ENCODE peak calls at places on chromosomes 1 and 21, in ten cellular contexts. B is thoracic aorta; P is fibroblast of lung; D is upper lobe of right lung; T is IMR-90; V is colonic mucosa; Q is cardiac muscle cell; F is sigmoid colon; W is SJSA1; K is CD8-positive, alpha-beta memory T cell. N is an unnamed sample. For H3K9me3 and H3K27me3, the result is how much of the 10 kb centered on the place peaks cover.

GRCh38 chr1:111600886-111601386 is 18.7 kb upstream of the RAP1A start:
- DNase-seq in T (peak), F (no peak), Q (no peak), P (no peak), V (no peak), W (no peak), B (no peak), K (no peak), D (no peak), N (no peak)

GRCh38 chr1:59146651-59147358 is 150.1 kb upstream of the FGGY start:
- DNase-seq in T (peak), V (peak), D (peak), F (peak), Q (peak), W (peak), P (peak), K (peak), B (no peak), N (peak)

GRCh38 chr1:38611661-38612211 is 247.8 kb downstream of the RRAGC start:
- DNase-seq in V (no peak), P (no peak), D (no peak), K (no peak), F (no peak), Q (no peak), B (no peak), T (no peak), W (no peak), N (no peak)

GRCh38 chr1:154574715-154575114 is 7.1 kb downstream of the CHRNB2 start:
- DNase-seq in D (no peak), B (no peak), V (no peak), W (no peak), P (peak), K (no peak), Q (peak), T (peak), F (peak), N (no peak)

GRCh38 chr21:37342046-37342632 is 24.4 kb upstream of the DYRK1A start:
- DNase-seq in B (no peak), V (no peak), D (no peak), Q (no peak), K (no peak), W (no peak), P (no peak), T (no peak), F (no peak), N (no peak)

GRCh38 chr1:54794401-54795099 is 6.6 kb downstream of the TTC22 start:
- DNase-seq in Q (no peak), F (no peak), W (no peak), V (peak), K (no peak), T (peak), B (no peak), P (no peak), D (no peak), N (no peak)

GRCh38 chr1:246583056-246583440 is 16.8 kb downstream of the CNST start:
- DNase-seq in P (no peak), B (no peak), V (no peak), F (no peak), Q (no peak), T (no peak), W (no peak), D (no peak), K (no peak), N (no peak)

GRCh38 chr1:236895665-236896387 is 100.7 kb downstream of the MTR start:
- DNase-seq in B (no peak), W (no peak), P (no peak), D (no peak), K (no peak), Q (no peak), T (no peak), V (no peak), F (no peak), N (no peak)

GRCh38 chr1:246679211-246680177 is 44.7 kb upstream of the SCCPDH start:
- DNase-seq in B (no peak), T (no peak), Q (peak), V (no peak), F (peak), P (no peak), D (no peak), K (no peak), W (no peak), N (no peak)

GRCh38 chr1:6602669-6603423 is at the start of gene KLHL21:
- DNase-seq in D (peak), W (peak), K (peak), Q (peak), V (peak), T (peak), F (peak), B (peak), P (peak), N (peak)

GRCh38 chr21:25735895-25736597 is 1.3 kb downstream of the GABPA start:
- DNase-seq in T (peak), W (no peak), D (no peak), F (no peak), V (no peak), K (no peak), B (no peak), Q (peak), P (peak), N (no peak)

GRCh38 chr1:206674745-206675175 is 9.9 kb upstream of the MAPKAPK2 start:
- DNase-seq in T (peak), P (peak), Q (peak), K (no peak), W (peak), F (peak), D (peak), V (peak), B (peak), N (peak)

GRCh38 chr1:215637041-215637573 is 70.0 kb downstream of the KCTD3 start:
- DNase-seq in V (peak), Q (peak), F (peak), P (peak), T (peak), K (no peak), D (no peak), W (no peak), B (peak), N (peak)

GRCh38 chr1:55362558-55362957 is 147.4 kb upstream of the USP24 start:
- DNase-seq in F (no peak), V (no peak), P (peak), W (no peak), B (no peak), T (peak), K (no peak), D (no peak), Q (peak), N (no peak)

GRCh38 chr1:97297611-97298010 is 576.0 kb downstream of the PTBP2 start:
- DNase-seq in F (no peak), W (no peak), D (no peak), T (no peak), V (no peak), Q (no peak), K (no peak), B (no peak), P (no peak), N (no peak)

GRCh38 chr1:198669023-198669698 is 30.3 kb downstream of the PTPRC start:
- DNase-seq in K (peak), Q (peak), W (peak), V (no peak), P (peak), F (no peak), B (no peak), T (peak), D (no peak), N (no peak)

GRCh38 chr21:42503711-42504110 is 7.7 kb upstream of the RSPH1 start:
- DNase-seq in F (no peak), W (no peak), P (no peak), V (no peak), B (no peak), K (no peak), D (no peak), T (no peak), Q (no peak), N (no peak)

GRCh38 chr1:16145030-16145987 is 10.6 kb downstream of the EPHA2 start:
- DNase-seq in B (peak), T (peak), P (peak), W (peak), V (peak), D (peak), F (peak), K (no peak), Q (peak), N (peak)

GRCh38 chr21:36207577-36208320 is 51.1 kb downstream of the DOP1B start:
- DNase-seq in Q (no peak), P (peak), T (peak), V (no peak), F (no peak), D (no peak), W (no peak), B (no peak), K (no peak), N (no peak)

GRCh38 chr1:184393924-184394323 is 7.1 kb downstream of the C1orf21 start:
- DNase-seq in Q (peak), W (no peak), F (no peak), P (peak), T (peak), D (no peak), K (no peak), B (no peak), V (no peak), N (no peak)

GRCh38 chr1:241611063-241611462 is 29.1 kb downstream of the CHML start:
- DNase-seq in V (no peak), P (peak), W (no peak), K (no peak), B (no peak), F (no peak), D (no peak), T (peak), Q (peak), N (no peak)

GRCh38 chr1:101645810-101646209 is 350.9 kb downstream of the OLFM3 start:
- DNase-seq in W (no peak), B (no peak), Q (no peak), D (no peak), K (no peak), P (no peak), T (no peak), F (no peak), V (no peak), N (no peak)

GRCh38 chr1:230494026-230494425 is 67.9 kb upstream of the PGBD5 start:
- DNase-seq in F (no peak), P (no peak), K (no peak), V (no peak), W (no peak), T (no peak), B (no peak), Q (no peak), D (no peak), N (no peak)

GRCh38 chr1:233289676-233290075 is 5.8 kb downstream of the PCNX2 start:
- DNase-seq in K (no peak), Q (no peak), P (no peak), W (no peak), T (no peak), V (no peak), B (no peak), D (no peak), F (no peak), N (peak)

GRCh38 chr1:26768755-26769154 is 19.0 kb upstream of the PIGV start:
- DNase-seq in K (no peak), Q (peak), W (no peak), T (peak), B (no peak), P (peak), F (no peak), D (no peak), V (no peak), N (peak)

GRCh38 chr1:214445846-214446614 is 105.4 kb downstream of the PTPN14 start:
- DNase-seq in Q (peak), T (peak), D (no peak), F (no peak), W (peak), K (no peak), B (no peak), P (peak), V (no peak), N (no peak)

GRCh38 chr1:16017461-16018303 is at the start of gene HSPB7:
- DNase-seq in V (peak), D (peak), F (peak), K (no peak), P (peak), T (peak), W (no peak), Q (peak), B (peak), N (peak)

GRCh38 chr1:234148350-234148749 is 224.9 kb upstream of the COA6 start:
- DNase-seq in W (no peak), D (no peak), Q (no peak), T (no peak), K (no peak), P (no peak), B (no peak), F (no peak), V (no peak), N (no peak)

GRCh38 chr21:15247613-15248012 is 182.8 kb upstream of the NRIP1 start:
- DNase-seq in Q (no peak), V (no peak), K (no peak), W (no peak), F (no peak), D (no peak), P (no peak), B (no peak), T (peak), N (no peak)
- H3K9me3 ChIP-seq in Q (under half), V (under half), K (under half), W (under half), F (under half), D (under half), P (under half), B (under half), T (under half), N (under half)

DNA sequence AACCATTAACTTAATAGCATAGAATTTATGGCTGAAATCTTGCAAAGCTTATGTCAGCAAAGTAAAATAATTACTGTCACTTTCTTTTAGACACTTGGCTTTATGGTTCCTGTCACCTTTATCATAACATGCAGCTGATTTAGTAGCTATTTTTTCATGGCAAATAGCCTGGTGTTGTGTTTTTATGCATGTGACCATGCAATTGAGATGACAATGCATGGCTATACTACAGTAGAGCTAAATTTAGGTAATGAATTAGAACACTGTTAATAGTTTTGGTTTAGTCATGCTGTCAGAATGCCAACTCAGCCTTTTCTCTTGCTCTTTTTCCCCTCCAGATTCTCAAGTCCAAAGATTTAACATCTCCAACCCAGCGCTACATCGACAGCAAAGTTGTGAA is 88.6 kb downstream of the TGFB2 start:
- DNase-seq in F (no peak), D (no peak), W (no peak), K (no peak), P (peak), Q (peak), B (no peak), T (peak), V (no peak), N (no peak)
- H3K27me3 ChIP-seq in F (under half), D (under half), W (under half), K (under half), P (under half), Q (under half), B (under half), T (under half), V (under half), N (under half)

GRCh38 chr21:43644609-43645008 is 14.7 kb downstream of the HSF2BP start:
- DNase-seq in W (peak), D (no peak), V (no peak), F (no peak), T (peak), K (no peak), B (no peak), Q (peak), P (peak), N (no peak)
- H3K27ac ChIP-seq in W (peak), D (no peak), V (no peak), F (no peak), T (peak), K (no peak), B (no peak), Q (no peak), P (no peak), N (no peak)

DNA sequence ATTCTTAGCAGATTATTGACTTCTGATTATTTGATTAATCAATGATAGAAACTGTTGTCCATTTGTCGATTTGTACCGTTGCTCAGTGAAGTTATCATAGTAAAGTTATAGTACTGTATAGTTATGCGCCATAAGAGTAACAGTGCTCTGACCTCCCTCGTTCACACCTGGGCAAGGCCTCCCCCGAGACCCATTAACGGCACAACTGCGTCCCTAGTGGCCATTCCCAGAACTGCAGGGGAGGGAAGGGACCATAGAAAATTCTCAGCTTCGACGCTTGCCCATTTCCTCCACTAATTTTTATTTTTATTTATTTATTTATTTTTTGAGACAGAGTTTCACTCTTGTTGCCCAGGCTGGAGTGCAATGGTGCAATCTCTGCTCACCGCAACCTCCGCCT is 334.4 kb downstream of the DSCAM start:
- DNase-seq in K (no peak), T (no peak), F (no peak), V (no peak), Q (no peak), P (no peak), D (no peak), W (no peak), B (no peak), N (no peak)
- H3K9me3 ChIP-seq in K (under half), T (under half), F (under half), V (under half), Q (under half), P (under half), D (under half), W (under half), B (under half), N (under half)

DNA sequence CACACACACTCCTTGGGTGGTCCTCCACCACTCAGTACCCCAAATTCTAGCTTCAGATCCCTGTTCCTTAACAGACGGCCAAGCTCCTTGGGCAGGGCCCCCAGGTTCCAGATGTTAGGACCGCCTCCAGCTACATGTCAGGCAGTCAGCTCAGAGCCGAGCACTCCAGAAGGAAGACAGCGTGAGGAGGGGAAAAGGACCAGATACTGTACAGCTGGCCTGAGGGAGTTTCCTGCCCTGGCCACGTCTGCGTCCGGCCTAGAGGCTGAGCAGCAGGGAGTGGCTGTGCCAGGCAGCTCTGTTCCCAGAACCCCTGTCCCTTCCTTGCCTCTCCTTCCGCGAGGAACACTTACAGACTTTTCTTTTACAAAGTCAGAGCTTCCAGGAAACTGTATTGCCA is 45.4 kb upstream of the CNTN2 start:
- DNase-seq in P (no peak), T (no peak), V (no peak), D (no peak), F (peak), B (no peak), K (no peak), Q (peak), W (no peak), N (no peak)
- H3K27me3 ChIP-seq in P (under half), T (under half), V (under half), D (under half), F (under half), B (under half), K (under half), Q (under half), W (under half), N (under half)

DNA sequence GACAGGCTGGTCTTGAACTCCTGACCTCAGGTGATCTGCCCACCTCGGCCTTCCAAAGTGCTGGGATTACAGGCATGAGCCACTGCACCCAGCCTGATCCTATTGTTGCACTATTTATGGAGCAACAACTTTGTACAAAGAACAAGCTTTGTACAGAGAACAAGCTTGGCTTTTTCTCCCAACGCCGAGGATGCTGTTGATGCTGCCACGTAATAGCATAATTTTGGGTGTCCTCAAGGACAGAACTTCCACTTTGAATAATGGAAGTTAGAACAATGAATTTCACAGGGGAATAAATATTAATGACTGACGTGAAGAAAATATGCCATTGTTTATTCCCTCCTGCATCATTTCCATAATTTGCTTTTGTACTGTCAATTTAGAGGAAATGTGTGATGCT is 12.8 kb upstream of the RBP7 start:
- DNase-seq in D (no peak), V (no peak), B (no peak), F (no peak), Q (no peak), P (no peak), K (no peak), W (no peak), T (no peak), N (no peak)
- H3K27ac ChIP-seq in D (no peak), V (no peak), B (no peak), F (no peak), Q (no peak), P (no peak), K (no peak), W (no peak), T (no peak), N (no peak)

DNA sequence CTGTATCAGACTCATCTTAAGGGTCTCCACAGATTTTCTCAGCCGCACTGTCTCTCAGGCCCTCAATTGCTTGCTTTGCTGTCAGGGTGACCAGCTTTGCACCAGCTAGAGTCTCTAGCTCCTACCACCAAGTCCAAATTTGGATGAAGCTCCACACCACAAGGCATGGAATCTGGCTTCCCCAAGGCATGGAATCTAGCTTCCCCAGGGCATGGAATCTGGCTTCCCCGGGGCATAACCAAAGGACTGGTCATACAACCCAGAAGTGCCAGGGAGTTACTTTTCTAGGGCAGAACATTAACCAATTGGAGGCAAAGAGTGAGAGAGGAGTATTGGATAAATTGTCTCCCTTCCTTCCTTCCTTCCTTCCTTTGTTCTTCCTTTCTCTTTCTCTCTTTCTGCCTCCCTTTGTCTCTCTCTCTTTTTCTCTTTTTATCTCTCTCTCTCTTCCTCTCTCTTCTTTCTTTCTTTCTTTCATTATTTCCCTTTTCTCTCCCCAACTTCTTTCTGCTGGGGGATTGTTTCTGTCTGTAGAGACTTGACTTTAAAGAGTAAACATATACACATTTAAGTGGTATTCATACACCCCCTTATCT is 76.9 kb upstream of the HAO2 start:
- DNase-seq in Q (no peak), T (no peak), D (no peak), K (no peak), W (no peak), V (no peak), F (no peak), P (no peak), B (no peak), N (no peak)
- H3K9me3 ChIP-seq in Q (under half), T (under half), D (under half), K (under half), W (under half), V (under half), F (under half), P (under half), B (under half), N (under half)

N was measured in body of pancreas.